ENCODE peak calls at places on chromosomes 13 and 19, in five cellular contexts. H is BJ, J is fibroblast of lung, W is PC-3, N is lower lobe of right lung. Q is an unnamed sample.
A peak's percentile ranks its signal among the peaks of the same experiment; 100 is the strongest.

GRCh38 chr19:18503971-18504885 is 17.6 kb downstream of the ELL start:
- DNase-seq in J (no peak), H (no peak), N (no peak), W (peak; percentile 15), Q (no peak)

GRCh38 chr13:26483546-26483945 is 73.9 kb upstream of the WASF3 start:
- DNase-seq in N (no peak), H (no peak), J (no peak), W (no peak), Q (no peak)

GRCh38 chr19:12284226-12284625 is 10.5 kb downstream of the ZNF44 start:
- DNase-seq in W (no peak), N (no peak), H (no peak), J (no peak), Q (no peak)

GRCh38 chr19:56837892-56838679 is 2.4 kb downstream of the PEG3 start:
- DNase-seq in J (no peak), W (peak; percentile 58), N (peak; percentile 60), H (no peak), Q (peak; percentile 83)

GRCh38 chr13:80665792-80666333 is 324.9 kb upstream of the SPRY2 start:
- DNase-seq in N (no peak), H (no peak), J (peak; percentile 1), W (no peak), Q (no peak)

GRCh38 chr13:31588331-31588730 is 151.0 kb upstream of the RXFP2 start:
- DNase-seq in N (no peak), J (no peak), W (no peak), H (no peak), Q (no peak)

GRCh38 chr13:85974604-85975366 is 175.6 kb upstream of the SLITRK6 start:
- DNase-seq in N (no peak), H (no peak), J (peak; percentile 45), W (peak; percentile 58), Q (no peak)

GRCh38 chr13:32040052-32040642 is 8.6 kb downstream of the FRY start:
- DNase-seq in J (no peak), H (no peak), N (no peak), W (no peak), Q (no peak)

GRCh38 chr19:13102666-13103584 is at the start of gene LYL1:
- DNase-seq in H (no peak), N (peak; percentile 89), W (no peak), J (peak; percentile 39), Q (peak; percentile 94)

GRCh38 chr19:43643326-43643725 is 3.7 kb upstream of the CADM4 start:
- DNase-seq in N (no peak), H (no peak), J (no peak), W (no peak), Q (no peak)

GRCh38 chr13:108877300-108877699 is 247.9 kb downstream of the MYO16 start:
- DNase-seq in H (no peak), N (no peak), W (peak; percentile 51), J (peak; percentile 26), Q (no peak)

GRCh38 chr19:49395581-49396407 is 7.7 kb downstream of the KASH5 start:
- DNase-seq in J (no peak), H (no peak), N (peak; percentile 74), W (no peak), Q (peak; percentile 86)

GRCh38 chr13:23822252-23822824 is 66.9 kb downstream of the MIPEP start:
- DNase-seq in N (no peak), W (no peak), J (no peak), H (no peak), Q (no peak)

GRCh38 chr13:113882716-113883115 is 18.8 kb upstream of the GAS6 start:
- DNase-seq in N (no peak), W (no peak), J (no peak), H (no peak), Q (no peak)

GRCh38 chr19:18942692-18943091 is 1.7 kb upstream of the HOMER3 start:
- DNase-seq in H (no peak), J (no peak), N (no peak), W (no peak), Q (no peak)

GRCh38 chr19:49875801-49876421 is 1.2 kb downstream of the AKT1S1 start:
- DNase-seq in H (no peak), W (peak; percentile 34), N (peak; percentile 75), J (no peak), Q (peak; percentile 66)

GRCh38 chr13:32309812-32310706 is 5.1 kb downstream of the ZAR1L start:
- DNase-seq in W (peak; percentile 65), H (no peak), J (peak; percentile 47), N (no peak), Q (no peak)

GRCh38 chr19:30076751-30077670 is 135.0 kb downstream of the URI1 start:
- DNase-seq in H (no peak), J (no peak), N (no peak), W (no peak), Q (no peak)

GRCh38 chr19:44598880-44599279 is 14.5 kb upstream of the IGSF23 start:
- DNase-seq in J (no peak), H (no peak), W (no peak), N (no peak), Q (no peak)

GRCh38 chr13:50745542-50745941 is 98.0 kb downstream of the DLEU7 start:
- DNase-seq in J (no peak), N (no peak), W (peak; percentile 11), H (no peak), Q (no peak)

GRCh38 chr13:92346046-92346445 is 880.6 kb upstream of the GPC6 start:
- DNase-seq in J (no peak), W (no peak), H (no peak), N (no peak), Q (no peak)

GRCh38 chr13:98293570-98294142 is 116.6 kb upstream of the RNF113B start:
- DNase-seq in H (no peak), J (peak; percentile 64), W (peak; percentile 17), N (no peak), Q (no peak)

GRCh38 chr13:29520671-29521070 is 74.8 kb downstream of the SLC7A1 start:
- DNase-seq in N (no peak), H (peak; percentile 73), W (peak; percentile 11), J (peak; percentile 88), Q (no peak)

GRCh38 chr13:99373436-99373835 is 66.2 kb upstream of the GPR183 start:
- DNase-seq in N (no peak), W (no peak), H (no peak), J (no peak), Q (no peak)

GRCh38 chr19:21092107-21092506 is 10.1 kb downstream of the ZNF714 start:
- DNase-seq in W (no peak), J (peak; percentile 64), N (no peak), H (peak; percentile 3), Q (no peak)

GRCh38 chr19:55620951-55621672 is 3.3 kb downstream of the ZNF784 start:
- DNase-seq in J (no peak), N (no peak), W (no peak), H (no peak), Q (no peak)

GRCh38 chr19:1672038-1672768 is 19.8 kb upstream of the TCF3 start:
- DNase-seq in H (no peak), W (peak; percentile 47), N (peak; percentile 65), J (peak; percentile 23), Q (no peak)

GRCh38 chr13:109074436-109074835 is 445.0 kb downstream of the MYO16 start:
- DNase-seq in N (no peak), H (no peak), J (no peak), W (no peak), Q (no peak)

GRCh38 chr19:54850930-54851329 is 687 bp downstream of the KIR3DL2 start:
- DNase-seq in W (no peak), J (no peak), N (no peak), H (no peak), Q (no peak)

GRCh38 chr19:35644987-35645679 is 3.0 kb upstream of the COX6B1 start:
- DNase-seq in N (peak; percentile 88), J (peak; percentile 31), W (peak; percentile 56), H (no peak), Q (peak; percentile 91)

GRCh38 chr19:31257426-31258130 is 91.7 kb downstream of the TSHZ3 start:
- DNase-seq in N (no peak), J (no peak), W (no peak), H (no peak), Q (no peak)

GRCh38 chr13:49206641-49207040 is 13.5 kb upstream of the MLNR start:
- DNase-seq in N (no peak), J (no peak), H (no peak), W (no peak), Q (no peak)

GRCh38 chr13:100338265-100338664 is 249.4 kb downstream of the PCCA start:
- DNase-seq in N (no peak), J (no peak), W (no peak), H (no peak), Q (no peak)

GRCh38 chr13:33168326-33168960 is 117.1 kb downstream of the STARD13 start:
- DNase-seq in W (no peak), N (no peak), J (peak; percentile 47), H (no peak), Q (no peak)

GRCh38 chr19:17706750-17707181 is 12.5 kb upstream of the MAP1S start:
- DNase-seq in J (peak; percentile 45), H (no peak), N (no peak), W (no peak), Q (no peak)

GRCh38 chr13:91319996-91320395 is 27.5 kb upstream of the MIR17HG start:
- DNase-seq in H (no peak), W (no peak), N (no peak), J (no peak), Q (no peak)

GRCh38 chr19:46489445-46490272 is 6.0 kb downstream of the PNMA8B start:
- DNase-seq in N (peak; percentile 65), H (no peak), W (no peak), J (peak; percentile 83), Q (peak; percentile 87)
- TF ChIP-seq CTCF in N (peak; percentile 31), H (peak; percentile 52), W (no peak), J (peak; percentile 36), Q (peak; percentile 34)

GRCh38 chr13:25170554-25171107 is 1.5 kb downstream of the AMER2 start:
- DNase-seq in W (no peak), J (no peak), N (no peak), H (no peak), Q (peak; percentile 85)
- H3K4me3 ChIP-seq in W (no peak overlapping the region), J (no peak overlapping the region), N (peak overlapping the region; percentile 39), H (no peak overlapping the region), Q (peak overlapping the region; percentile 39)

GRCh38 chr19:6271721-6272410 is 7.9 kb downstream of the MLLT1 start:
- DNase-seq in N (peak; percentile 72), H (no peak), W (peak; percentile 30), J (peak; percentile 82), Q (peak; percentile 90)
- TF ChIP-seq CTCF in N (no peak), H (peak; percentile 27), W (peak; percentile 32), J (peak; percentile 8), Q (no peak)

DNA sequence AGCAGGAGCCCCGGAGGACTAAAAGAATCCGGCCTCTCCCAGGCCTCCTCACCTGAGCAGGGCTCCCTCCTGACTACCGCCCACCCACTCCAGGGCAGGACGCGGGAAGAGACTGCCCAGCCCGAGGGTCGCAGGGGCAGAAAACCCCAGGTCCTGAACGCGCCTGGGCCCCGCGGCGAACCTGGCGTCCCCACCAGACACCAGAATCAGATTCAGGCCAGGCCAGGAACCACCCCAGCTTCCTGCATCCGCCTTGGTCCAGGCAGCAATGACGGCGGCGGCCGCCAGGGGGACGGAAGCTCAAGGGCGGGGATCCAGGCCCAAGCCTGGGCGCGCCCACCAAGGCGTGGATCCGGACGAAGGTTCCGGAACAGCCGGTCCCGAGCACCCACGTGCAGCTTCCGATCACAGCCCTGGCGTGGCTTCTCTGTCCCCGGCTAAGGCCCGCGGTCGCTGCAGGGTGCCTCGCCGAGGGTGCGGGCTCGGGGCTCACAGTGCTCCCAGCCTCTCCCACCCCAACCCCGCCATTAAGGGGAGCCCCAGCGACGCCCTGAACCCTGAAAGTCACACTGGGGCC is 3.6 kb downstream of the LGALS7 start:
- DNase-seq in N (peak; percentile 95), J (peak; percentile 53), H (no peak), W (no peak), Q (peak; percentile 94)
- H3K4me3 ChIP-seq in N (peak overlapping the region; percentile 42), J (no peak overlapping the region), H (no peak overlapping the region), W (no peak overlapping the region), Q (peak overlapping the region; percentile 45)